ENCODE peak calls at places on chromosome 1, in eight cellular contexts. W is ovary, H is AG09309, G is esophagus squamous epithelium, X is astrocyte of the spinal cord, L is K562, U is Panc1, C is upper lobe of right lung. R is an unnamed sample.

GRCh38 chr1:152189657-152190442 is 30.8 kb upstream of the RPTN start:
- DNase-seq in W (peak; percentile 15), H (no peak), G (no peak), X (peak; percentile 68), L (peak; percentile 62), U (peak; percentile 67), C (peak; percentile 76), R (peak; percentile 71)

GRCh38 chr1:226738995-226739695 is at the start of gene ITPKB:
- DNase-seq in W (peak; percentile 55), H (peak; percentile 8), G (no peak), X (peak; percentile 80), L (peak; percentile 39), U (no peak), C (peak; percentile 71), R (peak; percentile 74)

GRCh38 chr1:25642710-25643109 is 26.1 kb downstream of the MAN1C1 start:
- DNase-seq in W (no peak), H (no peak), G (no peak), X (peak; percentile 33), L (no peak), U (no peak), C (no peak), R (peak; percentile 78)

GRCh38 chr1:244054247-244054923 is 3.3 kb downstream of the ZBTB18 start:
- DNase-seq in W (no peak), H (no peak), G (no peak), X (no peak), L (no peak), U (no peak), C (no peak), R (no peak)

GRCh38 chr1:234656981-234657651 is 47.1 kb upstream of the IRF2BP2 start:
- DNase-seq in W (no peak), H (peak; percentile 96), G (no peak), X (peak; percentile 93), L (no peak), U (peak; percentile 98), C (no peak), R (peak; percentile 41)

GRCh38 chr1:167450843-167451242 is 67.5 kb downstream of the CD247 start:
- DNase-seq in W (no peak), H (no peak), G (no peak), X (no peak), L (no peak), U (no peak), C (no peak), R (no peak)

GRCh38 chr1:89739013-89739843 is 81.6 kb upstream of the LRRC8D start:
- DNase-seq in W (no peak), H (no peak), G (no peak), X (peak; percentile 47), L (no peak), U (no peak), C (no peak), R (peak; percentile 41)

GRCh38 chr1:241411776-241412338 is 54.9 kb upstream of the RGS7 start:
- DNase-seq in W (no peak), H (peak; percentile 73), G (no peak), X (peak; percentile 25), L (no peak), U (no peak), C (no peak), R (no peak)

GRCh38 chr1:230427981-230428380 is 1.8 kb upstream of the PGBD5 start:
- DNase-seq in W (no peak), H (no peak), G (no peak), X (no peak), L (no peak), U (no peak), C (no peak), R (no peak)

GRCh38 chr1:12132078-12132477 is 34.7 kb upstream of the TNFRSF1B start:
- DNase-seq in W (no peak), H (peak; percentile 55), G (no peak), X (no peak), L (no peak), U (peak; percentile 94), C (no peak), R (no peak)

GRCh38 chr1:108141604-108142003 is 58.5 kb downstream of the SLC25A24 start:
- DNase-seq in W (no peak), H (no peak), G (no peak), X (peak; percentile 32), L (no peak), U (no peak), C (no peak), R (no peak)

GRCh38 chr1:230572121-230573083 is 69.9 kb upstream of the COG2 start:
- DNase-seq in W (no peak), H (no peak), G (no peak), X (no peak), L (no peak), U (no peak), C (no peak), R (no peak)

GRCh38 chr1:204624631-204625216 is 60.8 kb downstream of the LRRN2 start:
- DNase-seq in W (no peak), H (no peak), G (no peak), X (no peak), L (peak; percentile 47), U (no peak), C (no peak), R (no peak)

GRCh38 chr1:229271448-229272120 is 673 bp downstream of the RAB4A start:
- DNase-seq in W (no peak), H (no peak), G (no peak), X (peak; percentile 36), L (no peak), U (no peak), C (no peak), R (peak; percentile 49)

GRCh38 chr1:16120940-16121410 is 34.9 kb downstream of the EPHA2 start:
- DNase-seq in W (no peak), H (no peak), G (no peak), X (peak; percentile 42), L (no peak), U (no peak), C (no peak), R (no peak)

GRCh38 chr1:56915960-56916359 is 49.9 kb downstream of the C8B start:
- DNase-seq in W (no peak), H (no peak), G (no peak), X (no peak), L (no peak), U (no peak), C (peak; percentile 75), R (no peak)

DNA sequence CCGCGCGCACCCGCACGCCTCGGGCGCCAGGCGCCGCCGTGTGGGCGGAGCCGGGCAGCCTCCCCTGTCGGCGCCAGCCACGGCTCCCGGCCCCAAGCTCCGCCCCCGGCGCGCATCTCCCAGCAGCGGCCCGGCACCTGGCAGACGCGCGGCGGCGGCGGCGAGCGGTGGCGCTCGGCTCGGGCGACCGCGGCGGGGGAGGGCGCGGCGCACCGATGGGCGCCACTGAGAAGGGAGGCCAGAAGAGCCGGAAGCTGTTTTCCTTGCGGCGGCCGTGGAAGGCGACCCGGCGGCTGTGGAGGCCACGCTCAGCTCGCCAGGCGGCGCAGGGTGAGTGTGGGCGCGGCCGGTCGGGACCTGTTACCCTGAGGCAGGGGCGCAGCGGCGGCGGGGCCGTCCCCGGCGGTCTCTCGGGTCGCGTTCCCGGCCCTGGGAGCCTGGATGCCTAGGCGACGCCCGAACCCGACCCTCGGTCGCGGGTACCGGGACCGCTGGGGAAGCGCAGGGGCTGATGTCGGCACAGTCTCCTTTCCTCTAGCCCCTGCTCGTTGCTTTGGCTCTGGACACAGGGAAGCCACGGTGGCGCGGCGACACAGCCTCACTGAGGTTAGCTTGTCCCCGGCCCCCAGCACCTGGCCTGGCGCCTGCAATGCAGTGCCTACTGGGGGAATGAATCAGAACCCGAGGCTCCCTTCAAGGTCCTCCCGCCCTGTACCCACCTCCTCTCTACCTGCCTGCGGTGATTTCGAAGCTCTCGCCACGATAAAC is 54.8 kb upstream of the DNAJC6 start:
- DNase-seq in W (peak; percentile 64), H (no peak), G (no peak), X (peak; percentile 37), L (peak; percentile 94), U (no peak), C (peak; percentile 93), R (peak; percentile 89)
- TF ChIP-seq CTCF in W (no peak), H (no peak), G (no peak), X (peak; percentile 18), L (peak; percentile 18), U (peak; percentile 51), C (peak; percentile 15), R (no peak)

GRCh38 chr1:101025680-101026393 is at the start of gene DPH5:
- DNase-seq in W (peak; percentile 82), H (peak; percentile 72), G (peak; percentile 55), X (peak; percentile 95), L (peak; percentile 92), U (peak; percentile 57), C (peak; percentile 95), R (peak; percentile 95)

GRCh38 chr1:101027194-101027772 is 1.7 kb upstream of the DPH5 start:
- DNase-seq in W (no peak), H (no peak), G (no peak), X (no peak), L (no peak), U (no peak), C (no peak), R (no peak)

GRCh38 chr1:101026394-101026788 is 807 bp upstream of the DPH5 start:
- DNase-seq in W (no peak), H (no peak), G (no peak), X (no peak), L (no peak), U (no peak), C (no peak), R (peak; percentile 11)

GRCh38 chr1:101022294-101022693 is 3.3 kb downstream of the DPH5 start:
- DNase-seq in W (no peak), H (no peak), G (no peak), X (peak; percentile 49), L (no peak), U (no peak), C (no peak), R (no peak)

DNA sequence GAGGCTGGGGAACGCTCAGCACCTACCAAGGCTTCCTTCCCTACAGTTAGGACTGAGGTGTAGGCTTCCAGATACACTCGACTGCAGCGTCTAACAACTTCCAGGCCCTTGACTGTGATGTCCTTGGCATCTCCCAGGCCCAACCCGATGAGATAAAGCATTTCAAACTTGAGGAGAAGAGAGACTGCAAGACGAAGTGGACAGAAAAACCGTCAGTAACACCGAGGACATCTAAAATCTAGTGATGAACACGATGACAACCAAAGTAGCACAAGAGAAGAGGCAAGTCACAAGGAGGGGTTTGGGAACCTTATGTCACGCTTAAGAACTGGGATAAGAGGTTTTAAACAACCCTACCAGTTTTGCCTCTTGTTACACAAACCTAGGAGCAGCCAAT is 303 bp downstream of the DPH5 start:
- DNase-seq in W (no peak), H (no peak), G (no peak), X (no peak), L (no peak), U (no peak), C (no peak), R (no peak)
- H3K4me3 ChIP-seq in W (peak overlapping the region; percentile 74), H (peak overlapping the region; percentile 75), G (peak overlapping the region; percentile 78), X (peak overlapping the region; percentile 64), L (peak overlapping the region; percentile 69), U (peak overlapping the region; percentile 91), C (peak overlapping the region; percentile 73), R (peak overlapping the region; percentile 83)

GRCh38 chr1:29789221-29789909 is 553.0 kb downstream of the PTPRU start:
- DNase-seq in W (no peak), H (no peak), G (no peak), X (no peak), L (no peak), U (no peak), C (no peak), R (no peak)
- TF ChIP-seq CTCF in W (no peak), H (no peak), G (no peak), X (no peak), L (no peak), U (no peak), C (no peak), R (no peak)

DNA sequence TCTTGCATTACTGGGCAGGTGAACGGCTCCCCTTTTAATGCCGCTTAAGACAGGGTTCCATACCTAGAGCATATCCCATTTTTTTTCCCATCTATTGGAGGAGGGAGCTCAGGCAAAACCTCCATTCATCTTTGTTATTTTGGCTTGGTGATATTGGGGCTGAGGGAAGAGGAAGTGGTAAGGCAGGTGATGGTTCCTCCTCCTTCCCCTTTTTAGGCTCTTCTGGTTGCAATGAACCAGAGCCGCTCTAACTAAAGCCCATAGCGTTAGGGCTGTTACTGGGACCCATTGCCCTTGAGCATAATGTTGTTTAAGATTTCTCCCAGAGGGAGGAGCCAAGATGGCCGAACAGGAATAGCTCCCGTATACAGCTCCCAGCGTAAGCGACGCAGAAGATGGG is 21.1 kb downstream of the PYHIN1 start:
- DNase-seq in W (no peak), H (no peak), G (no peak), X (no peak), L (no peak), U (no peak), C (no peak), R (peak; percentile 46)
- H3K4me3 ChIP-seq in W (no peak overlapping the region), H (no peak overlapping the region), G (no peak overlapping the region), X (no peak overlapping the region), L (no peak overlapping the region), U (no peak overlapping the region), C (no peak overlapping the region), R (peak overlapping the region; percentile 23)

R was measured in GM12865.